ENCODE peak calls at places on chromosomes 5 and 9, in five cellular contexts. Y, T, V, N and C are unnamed samples.

GRCh38 chr5:40679998-40680681 is 425 bp downstream of the PTGER4 start:
- DNase-seq in V (no peak), Y (no peak), N (no peak), T (peak), C (no peak)

GRCh38 chr9:77424993-77425392 is 223.1 kb downstream of the GNA14 start:
- DNase-seq in V (no peak), T (no peak), N (no peak), Y (peak), C (no peak)

GRCh38 chr5:170144286-170145023 is 38.8 kb downstream of the FOXI1 start:
- DNase-seq in V (no peak), Y (no peak), N (no peak), T (no peak), C (no peak)

GRCh38 chr9:14212116-14212515 is 101.8 kb downstream of the NFIB start:
- DNase-seq in T (no peak), V (no peak), N (no peak), Y (peak), C (no peak)

GRCh38 chr5:172453206-172453985 is 929 bp downstream of the SH3PXD2B start:
- DNase-seq in V (no peak), T (peak), N (no peak), Y (peak), C (peak)

GRCh38 chr9:137878146-137878941 is 762 bp downstream of the CACNA1B start:
- DNase-seq in V (peak), Y (no peak), T (peak), N (no peak), C (no peak)

GRCh38 chr5:23419115-23419514 is 88.3 kb upstream of the PRDM9 start:
- DNase-seq in Y (no peak), T (no peak), V (no peak), N (no peak), C (peak)

GRCh38 chr9:15115702-15116639 is 191.0 kb downstream of the TTC39B start:
- DNase-seq in N (no peak), V (no peak), T (no peak), Y (no peak), C (no peak)

GRCh38 chr9:96086936-96087582 is 211.6 kb downstream of the ERCC6L2 start:
- DNase-seq in Y (no peak), V (no peak), N (no peak), T (no peak), C (peak)

GRCh38 chr9:34576943-34577634 is 12.4 kb downstream of the CNTFR start:
- DNase-seq in Y (no peak), N (no peak), V (no peak), T (peak), C (no peak)

GRCh38 chr9:137095664-137096517 is 9.1 kb downstream of the MAN1B1 start:
- DNase-seq in T (peak), Y (no peak), N (peak), V (no peak), C (no peak)

GRCh38 chr5:161580621-161581020 is 34.1 kb upstream of the GABRB2 start:
- DNase-seq in Y (no peak), T (no peak), V (no peak), N (no peak), C (no peak)

GRCh38 chr5:168747987-168748777 is 169.0 kb upstream of the PANK3 start:
- DNase-seq in T (peak), V (peak), N (no peak), Y (no peak), C (peak)

GRCh38 chr5:181098642-181099452 is 32.1 kb downstream of the OR2V1 start:
- DNase-seq in N (no peak), Y (no peak), T (no peak), V (peak), C (peak)

GRCh38 chr9:38527507-38527906 is 92.9 kb downstream of the ANKRD18A start:
- DNase-seq in T (no peak), N (no peak), Y (no peak), V (no peak), C (no peak)

GRCh38 chr9:20441704-20442423 is 180.4 kb downstream of the MLLT3 start:
- DNase-seq in V (no peak), T (no peak), Y (peak), N (peak), C (no peak)

GRCh38 chr9:117414906-117415583 is at the start of gene ASTN2:
- DNase-seq in V (no peak), N (no peak), Y (no peak), T (peak), C (no peak)

GRCh38 chr9:125679597-125680189 is 27.3 kb downstream of the MAPKAP1 start:
- DNase-seq in V (no peak), T (no peak), N (no peak), Y (no peak), C (no peak)

DNA sequence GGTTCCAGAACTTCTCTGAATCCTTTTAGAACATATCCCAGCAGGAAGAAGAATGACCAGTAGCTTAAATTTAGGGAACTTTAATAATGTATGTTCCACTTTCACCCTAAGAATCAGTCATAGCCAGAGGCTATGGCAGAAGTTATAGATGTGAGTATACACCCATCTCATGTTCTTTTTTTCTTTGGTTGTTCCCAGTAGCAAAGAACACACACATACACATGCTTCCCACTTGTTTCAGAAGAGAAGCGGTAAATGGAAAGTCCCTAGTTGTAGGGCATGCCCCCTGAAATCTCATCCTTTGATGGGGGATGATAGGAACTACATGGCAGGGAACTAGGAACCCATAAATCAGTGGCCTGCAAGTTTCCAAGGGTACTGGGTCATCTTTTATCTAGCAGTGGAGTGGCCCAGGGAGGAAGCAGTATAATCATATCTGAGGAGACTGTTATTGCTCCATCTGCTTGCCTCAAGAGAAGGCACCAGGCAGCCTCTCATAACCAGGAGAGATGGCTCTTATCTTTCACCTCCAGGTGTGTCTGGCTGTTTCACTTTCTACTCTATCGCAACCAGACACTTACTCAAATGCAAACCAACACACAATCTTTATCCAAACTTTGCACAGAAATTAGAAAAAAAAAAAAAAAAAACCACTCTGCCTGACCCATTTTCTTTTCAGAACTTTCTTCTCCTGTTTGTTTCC is 109.5 kb downstream of the SNCAIP start:
- DNase-seq in T (no peak), N (no peak), Y (no peak), V (peak), C (no peak)
- TF ChIP-seq RCOR1 in T (no peak), N (no peak), Y (no peak), V (no peak), C (no peak)

GRCh38 chr9:133715295-133715865 is 22.8 kb downstream of the SARDH start:
- DNase-seq in Y (peak), N (no peak), T (peak), V (no peak), C (no peak)
- TF ChIP-seq RCOR1 in Y (no peak), N (no peak), T (no peak), V (no peak), C (no peak)

GRCh38 chr9:113701741-113702422 is 174.2 kb upstream of the ZNF618 start:
- DNase-seq in N (no peak), Y (no peak), V (no peak), T (no peak), C (no peak)

GRCh38 chr9:113705938-113706519 is 170.1 kb upstream of the ZNF618 start:
- DNase-seq in Y (no peak), V (no peak), T (no peak), N (no peak), C (no peak)

GRCh38 chr9:113705306-113705937 is 170.7 kb upstream of the ZNF618 start:
- DNase-seq in Y (no peak), N (no peak), V (no peak), T (no peak), C (no peak)

GRCh38 chr9:113707953-113708695 is 168.0 kb upstream of the ZNF618 start:
- DNase-seq in T (no peak), N (no peak), Y (no peak), V (no peak), C (no peak)

DNA sequence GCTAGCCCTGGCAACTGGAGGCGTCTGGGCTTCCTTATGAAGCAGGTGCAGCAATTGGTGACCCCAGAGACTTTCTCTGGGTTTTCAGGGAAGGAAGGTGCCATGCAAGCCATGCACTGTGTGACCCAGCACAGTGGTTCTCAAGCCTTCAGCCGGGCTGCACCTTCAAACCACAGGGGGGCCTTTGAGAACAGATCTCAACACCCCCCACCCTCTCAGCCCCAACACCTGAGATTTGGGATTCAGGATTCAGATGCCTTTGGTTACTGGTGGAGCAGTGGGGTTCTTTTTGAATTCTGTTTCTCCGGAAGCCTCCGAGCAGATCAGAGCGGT is 173.7 kb upstream of the ZNF618 start:
- DNase-seq in V (no peak), T (no peak), N (no peak), Y (no peak), C (no peak)
- TF ChIP-seq RCOR1 in V (no peak), T (no peak), N (no peak), Y (no peak), C (no peak)

GRCh38 chr9:128066713-128067621 is at the start of gene NAIF1:
- DNase-seq in Y (peak), T (peak), V (peak), N (peak), C (peak)

GRCh38 chr9:128067898-128068655 is at the start of gene SLC25A25:
- DNase-seq in V (peak), T (peak), N (peak), Y (peak), C (peak)

GRCh38 chr9:128067622-128067897 is 440 bp upstream of the NAIF1 start:
- DNase-seq in T (no peak), Y (no peak), V (no peak), N (no peak), C (no peak)

GRCh38 chr9:128070874-128071273 is 2.8 kb downstream of the SLC25A25 start:
- DNase-seq in T (no peak), V (no peak), Y (no peak), N (no peak), C (no peak)

DNA sequence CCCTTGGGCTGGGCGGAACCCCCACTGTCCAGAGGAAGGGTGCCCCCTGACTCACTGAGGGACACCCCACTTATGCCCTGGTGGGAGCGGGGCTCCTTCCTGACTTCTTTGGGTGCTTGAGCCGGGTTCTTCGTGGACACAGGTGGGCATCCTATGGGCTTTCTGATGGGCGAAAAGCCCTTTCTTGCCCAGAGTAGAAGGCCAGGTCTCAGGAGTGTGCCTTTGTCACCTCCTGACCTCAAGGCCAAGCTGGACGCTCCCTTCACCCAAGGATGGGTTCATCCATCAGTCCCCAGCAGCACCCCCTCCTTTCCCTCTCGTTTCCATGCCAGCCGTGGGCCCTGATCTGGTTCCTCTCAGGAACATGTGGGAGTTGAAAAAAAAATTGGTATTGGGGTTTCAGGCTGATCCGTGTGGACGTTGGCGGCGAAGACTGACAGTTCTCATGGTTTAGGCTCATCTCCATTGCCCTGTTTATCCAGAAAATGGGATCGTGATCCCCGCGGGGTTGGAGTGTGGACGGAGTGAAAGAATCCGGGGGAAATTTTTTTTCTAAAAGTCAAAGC is 707 bp downstream of the SLC25A25 start:
- DNase-seq in Y (no peak), T (peak), V (no peak), N (no peak), C (no peak)
- TF ChIP-seq RCOR1 in Y (no peak), T (no peak), V (no peak), N (no peak), C (no peak)

GRCh38 chr9:113398796-113399195 is 2.3 kb downstream of the ALAD start:
- DNase-seq in V (no peak), Y (no peak), N (no peak), T (no peak), C (no peak)
- TF ChIP-seq RCOR1 in V (no peak), Y (no peak), N (no peak), T (no peak), C (no peak)

GRCh38 chr9:17725399-17726010 is 146.6 kb downstream of the SH3GL2 start:
- DNase-seq in N (no peak), Y (no peak), V (no peak), T (no peak), C (no peak)

GRCh38 chr9:17723656-17724055 is 144.8 kb downstream of the SH3GL2 start:
- DNase-seq in Y (no peak), T (no peak), N (no peak), V (no peak), C (no peak)

GRCh38 chr9:17719053-17719452 is 140.2 kb downstream of the SH3GL2 start:
- DNase-seq in V (no peak), Y (no peak), N (no peak), T (no peak), C (no peak)

GRCh38 chr9:17726298-17726697 is 147.4 kb downstream of the SH3GL2 start:
- DNase-seq in V (no peak), T (no peak), Y (no peak), N (no peak), C (no peak)

DNA sequence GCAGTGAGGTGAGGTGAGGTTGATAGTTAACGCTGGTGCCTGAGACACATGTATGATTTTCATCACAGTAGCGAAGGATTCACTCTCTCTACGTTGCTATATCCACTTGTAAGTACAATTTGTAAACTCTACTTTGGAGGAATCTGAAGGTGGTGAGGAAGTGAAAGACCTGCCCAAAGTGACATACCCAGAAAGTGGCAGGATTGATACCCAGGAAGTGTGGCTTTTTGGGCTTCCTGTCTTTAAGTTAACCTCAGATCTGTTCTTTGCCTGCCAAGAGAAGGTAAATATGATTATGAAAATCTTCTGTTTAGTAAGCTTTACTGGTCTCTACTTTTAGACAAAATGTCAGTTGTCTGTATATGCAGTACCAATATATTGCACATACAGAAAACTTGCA is 143.1 kb downstream of the SH3GL2 start:
- DNase-seq in Y (no peak), N (no peak), T (no peak), V (no peak), C (no peak)
- TF ChIP-seq RCOR1 in Y (no peak), N (no peak), T (no peak), V (no peak), C (no peak)

DNA sequence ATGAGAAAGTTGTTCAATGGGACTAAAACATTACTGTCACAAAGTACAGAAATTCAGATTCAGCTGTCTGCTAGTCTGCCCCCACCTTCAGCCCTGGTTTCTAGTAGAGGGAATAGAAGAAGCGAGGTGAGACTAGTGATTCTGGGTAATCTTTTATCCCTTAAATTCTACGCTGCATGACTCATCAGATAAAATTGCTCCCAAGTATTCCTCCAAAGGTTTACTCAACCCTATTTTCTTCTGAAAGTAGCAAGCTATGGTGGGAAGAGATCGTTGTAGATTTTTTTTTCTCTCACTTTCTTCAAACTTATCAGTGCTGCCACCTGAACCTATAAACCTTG is 318.9 kb upstream of the RIOK2 start:
- DNase-seq in N (no peak), T (no peak), Y (peak), V (no peak), C (no peak)
- TF ChIP-seq RCOR1 in N (no peak), T (no peak), Y (no peak), V (no peak), C (no peak)

GRCh38 chr5:149907828-149908227 is 36.8 kb downstream of the PDE6A start:
- DNase-seq in Y (no peak), N (no peak), V (no peak), T (no peak), C (no peak)

GRCh38 chr5:149912226-149912864 is 32.2 kb downstream of the PDE6A start:
- DNase-seq in N (no peak), V (no peak), T (no peak), Y (no peak), C (no peak)

GRCh38 chr5:149915392-149916260 is 29.0 kb downstream of the PDE6A start:
- DNase-seq in V (no peak), T (no peak), N (no peak), Y (no peak), C (no peak)

GRCh38 chr5:149913449-149914419 is 30.9 kb downstream of the PDE6A start:
- DNase-seq in T (no peak), Y (no peak), V (no peak), N (no peak), C (no peak)

DNA sequence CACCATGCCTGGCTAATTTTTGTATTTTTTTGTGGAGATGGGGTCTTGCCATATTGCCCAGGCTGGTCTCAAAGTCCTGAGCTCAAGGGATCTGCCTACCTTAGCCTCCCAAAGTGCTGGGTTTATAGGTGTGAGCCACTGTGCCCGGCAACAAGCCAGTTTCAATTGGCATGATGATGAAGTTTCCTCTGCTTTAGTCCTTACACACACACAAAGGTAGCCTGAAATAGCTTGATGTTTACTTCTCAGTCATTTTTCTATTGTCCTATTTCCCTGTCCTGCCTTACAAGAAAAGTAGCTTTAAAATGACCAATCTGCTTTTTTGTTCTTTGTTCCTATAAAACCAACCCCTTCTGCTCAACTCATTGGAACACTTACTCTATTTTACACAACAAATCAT is 33.6 kb downstream of the PDE6A start:
- DNase-seq in N (no peak), V (no peak), T (no peak), Y (no peak), C (no peak)
- TF ChIP-seq RCOR1 in N (no peak), V (no peak), T (no peak), Y (no peak), C (no peak)

DNA sequence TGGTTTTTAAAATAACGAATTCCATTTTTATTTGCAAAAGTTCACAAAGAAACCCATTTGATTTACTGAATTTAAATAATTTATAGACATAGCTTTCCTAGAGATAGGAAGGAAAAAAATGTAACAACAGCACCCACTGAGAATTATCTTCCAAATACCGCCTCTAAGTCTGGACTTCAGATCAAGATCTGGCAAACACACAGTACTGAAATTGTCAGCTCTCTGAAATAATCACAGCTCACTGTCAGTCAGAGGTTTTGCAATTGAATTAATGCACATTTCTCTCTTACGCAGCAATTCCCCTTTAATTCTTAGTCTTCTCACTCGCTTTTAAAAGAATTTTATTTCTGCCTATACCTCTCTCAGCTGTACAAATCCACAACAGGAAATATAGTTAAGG is 29.2 kb upstream of the LPAR1 start:
- DNase-seq in N (no peak), V (no peak), T (peak), Y (no peak), C (no peak)
- TF ChIP-seq RCOR1 in N (no peak), V (no peak), T (peak), Y (no peak), C (no peak)